ENCODE peak calls at places on chromosome 3, in seven cellular contexts. N is HFF-Myc, K is pancreas, D is astrocyte of the spinal cord, G is esophagus squamous epithelium, U is adrenal gland, P is heart left ventricle. S is an unnamed sample.
A peak's percentile ranks its signal among the peaks of the same experiment; 100 is the strongest.

GRCh38 chr3:15271785-15272381 is 60.5 kb downstream of the SH3BP5 start:
- DNase-seq in N (no peak), K (no peak), D (no peak), G (peak; percentile 20), U (peak; percentile 61), P (peak; percentile 69), S (no peak)

GRCh38 chr3:99843590-99844260 is 26.1 kb downstream of the CMSS1 start:
- DNase-seq in N (no peak), K (no peak), D (peak; percentile 37), G (no peak), U (no peak), P (no peak), S (no peak)

GRCh38 chr3:186427627-186428026 is 65.6 kb upstream of the DGKG start:
- DNase-seq in N (no peak), K (no peak), D (peak; percentile 30), G (no peak), U (no peak), P (peak; percentile 64), S (no peak)

GRCh38 chr3:170470063-170471006 is 51.7 kb downstream of the CLDN11 start:
- DNase-seq in N (peak; percentile 67), K (no peak), D (peak; percentile 65), G (no peak), U (no peak), P (no peak), S (no peak)

GRCh38 chr3:183518446-183519185 is 36.9 kb downstream of the KLHL6 start:
- DNase-seq in N (no peak), K (no peak), D (no peak), G (no peak), U (no peak), P (no peak), S (no peak)

GRCh38 chr3:37904614-37905047 is 43.0 kb downstream of the CTDSPL start:
- DNase-seq in N (no peak), K (no peak), D (peak; percentile 57), G (no peak), U (no peak), P (no peak), S (no peak)

GRCh38 chr3:66483006-66483928 is 17.6 kb downstream of the LRIG1 start:
- DNase-seq in N (no peak), K (peak; percentile 76), D (peak; percentile 84), G (no peak), U (no peak), P (peak; percentile 88), S (no peak)

GRCh38 chr3:14691719-14692118 is 16.8 kb downstream of the C3orf20 start:
- DNase-seq in N (no peak), K (no peak), D (no peak), G (no peak), U (no peak), P (no peak), S (no peak)

GRCh38 chr3:153284282-153284938 is 122.4 kb downstream of the RAP2B start:
- DNase-seq in N (peak; percentile 65), K (no peak), D (peak; percentile 85), G (peak; percentile 12), U (peak; percentile 63), P (peak; percentile 48), S (peak; percentile 67)

GRCh38 chr3:50604110-50604621 is 7.4 kb downstream of the CISH start:
- DNase-seq in N (no peak), K (no peak), D (no peak), G (no peak), U (no peak), P (no peak), S (no peak)

GRCh38 chr3:128787256-128788253 is 61.6 kb downstream of the RAB7A start:
- DNase-seq in N (no peak), K (no peak), D (peak; percentile 30), G (no peak), U (no peak), P (no peak), S (no peak)

GRCh38 chr3:105362021-105362665 is 4.6 kb upstream of the ALCAM start:
- DNase-seq in N (no peak), K (no peak), D (peak; percentile 84), G (no peak), U (no peak), P (no peak), S (no peak)

DNA sequence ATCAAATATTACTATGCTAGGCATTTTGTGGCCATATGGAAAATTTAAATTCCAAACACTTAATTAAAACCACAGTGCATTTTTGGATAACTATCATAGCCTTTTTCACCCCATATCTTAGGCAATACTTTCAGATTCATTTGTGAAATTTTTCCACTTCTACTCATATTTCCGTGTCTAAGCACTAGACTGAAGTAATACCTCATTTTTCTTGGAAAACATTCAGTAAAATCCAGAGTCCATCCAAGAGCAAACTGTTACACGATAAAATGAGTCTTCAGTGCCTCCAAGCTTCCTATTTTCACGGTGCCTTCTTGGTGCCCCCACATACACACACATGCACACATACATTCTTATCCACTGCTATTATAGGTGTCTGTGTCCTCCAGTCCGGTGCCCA is 845.9 kb downstream of the TBL1XR1 start:
- DNase-seq in N (no peak), K (no peak), D (no peak), G (no peak), U (no peak), P (no peak), S (no peak)
- H3K4me3 ChIP-seq in N (no peak overlapping the region), K (no peak overlapping the region), D (no peak overlapping the region), G (no peak overlapping the region), U (no peak overlapping the region), P (no peak overlapping the region), S (no peak overlapping the region)

DNA sequence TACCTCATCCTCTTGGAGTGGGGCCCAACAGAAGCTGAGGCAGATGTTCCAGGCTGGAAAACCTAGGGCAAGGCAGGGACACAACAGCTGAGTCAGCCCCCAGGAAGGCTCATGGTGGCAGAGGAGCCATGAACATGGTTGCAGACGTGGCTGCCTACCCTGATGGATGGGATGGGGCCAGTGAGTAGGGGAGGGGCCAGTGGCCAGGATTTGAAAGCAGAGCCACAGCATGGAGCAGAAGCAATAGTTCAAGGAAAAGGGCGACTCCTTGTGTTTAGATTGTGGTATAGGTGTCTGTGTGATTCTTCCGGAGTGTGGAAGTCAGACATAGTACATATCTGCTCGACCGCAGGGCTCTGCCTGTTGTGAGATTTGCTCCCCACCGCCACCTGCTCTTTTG is 24.2 kb downstream of the PXYLP1 start:
- DNase-seq in N (no peak), K (no peak), D (no peak), G (no peak), U (no peak), P (no peak), S (no peak)
- TF ChIP-seq CTCF in N (peak; percentile 10), K (peak; percentile 13), D (peak; percentile 36), G (no peak), U (peak; percentile 17), P (peak; percentile 29), S (peak; percentile 30)

DNA sequence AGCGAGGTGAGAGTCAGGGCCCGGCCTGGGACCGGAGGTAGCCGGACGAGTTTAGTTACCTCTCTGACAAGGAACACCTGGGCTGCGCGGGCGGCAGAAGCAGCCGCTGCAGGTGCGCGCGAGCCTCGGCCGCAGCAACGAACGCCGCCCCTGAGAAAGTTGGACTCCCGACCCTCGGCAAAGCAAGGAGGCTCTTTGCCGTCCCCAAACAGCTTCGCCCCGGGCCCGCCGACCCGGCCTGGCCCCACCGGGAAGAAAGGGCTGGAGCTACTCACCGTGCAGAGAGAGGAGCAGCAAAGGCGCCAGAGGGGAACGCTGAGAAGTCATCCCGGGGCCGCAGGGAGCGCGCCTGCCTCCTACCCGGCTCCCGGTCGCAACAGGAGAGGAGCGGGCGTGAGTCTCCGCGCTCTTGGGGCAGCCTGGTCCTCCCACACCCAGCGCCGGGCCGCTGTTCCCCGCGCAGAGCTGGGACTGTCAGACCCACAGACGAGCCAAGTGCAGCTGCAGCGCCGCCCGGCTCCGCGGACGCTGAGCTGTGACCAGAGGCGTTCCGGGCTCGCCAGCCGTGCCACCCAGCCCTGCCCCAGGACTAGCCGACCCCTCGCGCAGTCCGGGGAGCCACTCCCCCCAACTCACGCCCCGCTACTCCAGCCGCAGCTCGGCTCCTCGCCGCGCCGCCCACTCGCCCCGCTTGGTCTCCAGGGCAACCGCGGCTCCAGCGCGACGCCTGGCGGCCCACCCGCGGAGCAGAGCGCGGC is at the start of gene IGSF11:
- DNase-seq in N (no peak), K (peak; percentile 84), D (peak; percentile 39), G (no peak), U (peak; percentile 81), P (peak; percentile 59), S (peak; percentile 9)
- H3K4me3 ChIP-seq in N (peak within 1 kb of the TSS; percentile 39), K (peak within 1 kb of the TSS; percentile 47), D (peak within 1 kb of the TSS; percentile 29), G (peak within 1 kb of the TSS; percentile 72), U (peak within 1 kb of the TSS; percentile 29), P (peak within 1 kb of the TSS; percentile 42), S (peak within 1 kb of the TSS; percentile 54)

GRCh38 chr3:11236588-11237461 is 35.4 kb upstream of the ATG7 start:
- DNase-seq in N (peak; percentile 88), K (peak; percentile 74), D (peak; percentile 30), G (no peak), U (peak; percentile 61), P (peak; percentile 35), S (no peak)
- TF ChIP-seq CTCF in N (peak; percentile 83), K (peak; percentile 83), D (peak; percentile 77), G (peak; percentile 81), U (peak; percentile 81), P (peak; percentile 75), S (peak; percentile 88)

DNA sequence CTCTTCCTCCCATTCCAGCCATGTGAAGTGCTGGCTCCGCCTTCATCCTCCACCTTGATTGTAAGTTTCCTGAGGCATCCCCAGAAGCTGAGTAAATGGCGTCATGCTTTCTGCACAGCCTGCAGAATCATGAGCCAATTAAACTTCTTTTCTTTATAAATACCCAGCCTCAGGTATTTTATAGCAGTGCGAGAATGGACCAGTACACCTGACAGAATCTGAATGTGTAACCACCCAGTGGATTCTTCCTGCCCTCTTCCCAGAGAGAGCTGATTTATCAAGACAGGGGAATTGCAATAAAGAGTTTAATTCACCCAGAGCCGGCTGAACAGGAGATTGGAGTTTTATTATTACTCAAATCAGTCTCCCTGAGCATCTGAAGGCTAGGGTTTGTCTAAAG is 86.6 kb downstream of the C3orf70 start:
- DNase-seq in N (no peak), K (no peak), D (no peak), G (no peak), U (no peak), P (no peak), S (no peak)
- H3K4me3 ChIP-seq in N (no peak overlapping the region), K (no peak overlapping the region), D (no peak overlapping the region), G (no peak overlapping the region), U (no peak overlapping the region), P (no peak overlapping the region), S (no peak overlapping the region)